ENCODE peak calls at places on chromosome 6, in eight cellular contexts. T is nephron progenitor cell, A is prostate gland, J is GM12865, X is stomach, N is Calu3, E is IMR-90, V is astrocyte of the spinal cord. O is an unnamed sample.

GRCh38 chr6:130600880-130601341 is 226.3 kb upstream of the SMLR1 start:
- DNase-seq in T (no peak), A (no peak), J (no peak), X (no peak), N (no peak), E (peak; percentile 85), V (peak; percentile 79), O (peak; percentile 96)

GRCh38 chr6:133166706-133167105 is 74.5 kb upstream of the EYA4 start:
- DNase-seq in T (no peak), A (no peak), J (no peak), X (no peak), N (no peak), E (peak; percentile 20), V (no peak), O (no peak)

GRCh38 chr6:13044390-13044789 is 283.9 kb downstream of the TBC1D7 start:
- DNase-seq in T (no peak), A (no peak), J (no peak), X (no peak), N (peak; percentile 60), E (no peak), V (peak; percentile 15), O (peak; percentile 28)

GRCh38 chr6:41682497-41682961 is 44.3 kb downstream of the MDFI start:
- DNase-seq in T (no peak), A (no peak), J (peak; percentile 38), X (peak; percentile 59), N (no peak), E (no peak), V (peak; percentile 9), O (no peak)

GRCh38 chr6:163579880-163580295 is 165.4 kb downstream of the QKI start:
- DNase-seq in T (no peak), A (no peak), J (peak; percentile 7), X (no peak), N (no peak), E (no peak), V (peak; percentile 22), O (peak; percentile 15)

GRCh38 chr6:16729183-16729696 is 32.0 kb downstream of the ATXN1 start:
- DNase-seq in T (no peak), A (no peak), J (no peak), X (no peak), N (no peak), E (peak; percentile 75), V (peak; percentile 86), O (peak; percentile 43)

GRCh38 chr6:18405477-18406293 is 18.5 kb downstream of the RNF144B start:
- DNase-seq in T (no peak), A (peak; percentile 43), J (no peak), X (no peak), N (no peak), E (peak; percentile 96), V (peak; percentile 95), O (peak; percentile 92)

GRCh38 chr6:42158011-42158410 is 15.2 kb upstream of the GUCA1A start:
- DNase-seq in T (no peak), A (no peak), J (no peak), X (no peak), N (no peak), E (peak; percentile 24), V (no peak), O (peak; percentile 80)

GRCh38 chr6:27096834-27097511 is 150.5 kb upstream of the PRSS16 start:
- DNase-seq in T (peak; percentile 36), A (no peak), J (peak; percentile 24), X (peak; percentile 39), N (peak; percentile 75), E (peak; percentile 75), V (peak; percentile 78), O (peak; percentile 55)

GRCh38 chr6:159217595-159218275 is 48.5 kb downstream of the FNDC1 start:
- DNase-seq in T (peak; percentile 64), A (no peak), J (peak; percentile 56), X (peak; percentile 38), N (peak; percentile 33), E (peak; percentile 21), V (peak; percentile 35), O (peak; percentile 65)
- TF ChIP-seq CTCF in T (no peak), A (no peak), J (peak; percentile 49), X (no peak), N (no peak), E (peak; percentile 31), V (peak; percentile 52), O (peak; percentile 60)

GRCh38 chr6:159279790-159280277 is 110.6 kb downstream of the FNDC1 start:
- DNase-seq in T (no peak), A (no peak), J (no peak), X (peak; percentile 69), N (peak; percentile 37), E (no peak), V (no peak), O (no peak)

GRCh38 chr6:159278626-159279025 is 109.4 kb downstream of the FNDC1 start:
- DNase-seq in T (no peak), A (no peak), J (no peak), X (no peak), N (no peak), E (no peak), V (no peak), O (no peak)

GRCh38 chr6:159282351-159282750 is 113.2 kb downstream of the FNDC1 start:
- DNase-seq in T (no peak), A (no peak), J (no peak), X (no peak), N (no peak), E (no peak), V (no peak), O (peak; percentile 83)
- TF ChIP-seq CTCF in T (no peak), A (no peak), J (no peak), X (no peak), N (no peak), E (no peak), V (no peak), O (no peak)

DNA sequence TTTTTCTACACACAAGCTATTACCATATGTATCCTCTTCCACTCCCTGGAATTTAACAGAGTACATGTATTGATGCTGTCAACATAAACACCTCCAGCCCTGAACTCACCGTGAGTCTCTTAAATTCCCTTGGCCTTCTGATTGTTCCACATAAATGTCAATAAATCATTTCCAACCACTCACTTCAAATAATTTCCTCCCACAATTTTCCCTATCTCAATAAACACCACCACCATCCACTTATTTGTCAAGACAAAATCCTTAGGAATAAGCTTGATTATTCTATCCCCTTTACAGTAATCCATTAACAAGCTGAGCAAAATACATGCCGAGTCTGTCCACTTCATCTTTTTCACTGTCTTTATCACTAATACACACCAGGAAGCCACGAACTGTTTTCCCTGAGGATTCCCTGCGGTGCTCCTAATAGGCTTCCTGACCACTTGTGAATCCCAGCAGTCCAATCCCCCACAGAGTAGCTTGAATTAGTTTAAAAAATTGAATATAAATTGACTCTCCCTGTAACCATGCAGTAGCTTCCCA is 19.2 kb downstream of the HLA-DRB1 start:
- DNase-seq in T (no peak), A (no peak), J (no peak), X (no peak), N (no peak), E (no peak), V (no peak), O (no peak)
- TF ChIP-seq CTCF in T (no peak), A (no peak), J (no peak), X (no peak), N (no peak), E (no peak), V (no peak), O (no peak)

GRCh38 chr6:81241126-81241525 is 511.4 kb downstream of the TENT5A start:
- DNase-seq in T (no peak), A (no peak), J (no peak), X (no peak), N (no peak), E (peak; percentile 26), V (peak; percentile 58), O (peak; percentile 94)
- TF ChIP-seq CTCF in T (no peak), A (no peak), J (no peak), X (no peak), N (no peak), E (no peak), V (no peak), O (no peak)

DNA sequence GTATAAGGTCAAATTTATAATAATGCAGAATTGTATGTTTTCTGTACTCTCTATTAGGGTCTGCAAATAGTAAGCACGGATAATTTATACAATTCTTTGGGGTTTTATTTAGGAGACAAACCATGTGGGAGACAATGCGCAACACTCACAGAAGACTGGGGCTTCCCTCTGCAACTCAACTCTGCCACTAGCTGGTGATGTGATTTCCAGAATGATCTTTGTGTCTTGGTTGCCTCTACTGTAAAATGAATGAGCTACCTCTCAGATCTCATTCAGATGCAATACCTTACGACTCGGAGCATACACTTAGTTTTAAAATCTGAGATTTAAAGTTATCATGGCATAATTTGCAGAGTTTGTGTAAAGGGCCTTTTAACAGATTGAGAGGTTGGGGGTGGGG is 6.4 kb downstream of the MAN1A1 start:
- DNase-seq in T (no peak), A (no peak), J (no peak), X (no peak), N (no peak), E (no peak), V (no peak), O (no peak)
- TF ChIP-seq CTCF in T (no peak), A (no peak), J (no peak), X (no peak), N (no peak), E (no peak), V (no peak), O (peak; percentile 14)